ENCODE peak calls at places on chromosomes 6 and 20, in seven cellular contexts. R is Caco-2, O is tibial artery, J is uterus, N is hepatocyte, T is psoas muscle, F is left lung. P is an unnamed sample.

GRCh38 chr6:149095842-149096241 is 221.7 kb upstream of the TAB2 start:
- DNase-seq in R (no peak), O (no peak), J (no peak), N (no peak), T (no peak), F (no peak), P (no peak)

GRCh38 chr6:166864333-166864732 is 92.0 kb downstream of the RNASET2 start:
- DNase-seq in R (no peak), O (no peak), J (no peak), N (no peak), T (no peak), F (no peak), P (no peak)

GRCh38 chr6:144349690-144350132 is 64.6 kb downstream of the UTRN start:
- DNase-seq in R (no peak), O (no peak), J (peak; percentile 84), N (no peak), T (no peak), F (no peak), P (no peak)

GRCh38 chr20:42775866-42776265 is 413.8 kb downstream of the PTPRT start:
- DNase-seq in R (no peak), O (no peak), J (no peak), N (no peak), T (no peak), F (no peak), P (no peak)

GRCh38 chr6:138520463-138520862 is 21.2 kb upstream of the NHSL1 start:
- DNase-seq in R (no peak), O (no peak), J (no peak), N (no peak), T (no peak), F (no peak), P (peak; percentile 41)

GRCh38 chr20:61205769-61206168 is 46.3 kb upstream of the CDH4 start:
- DNase-seq in R (no peak), O (no peak), J (no peak), N (no peak), T (no peak), F (no peak), P (no peak)

GRCh38 chr20:31691646-31692275 is 30.9 kb downstream of the BCL2L1 start:
- DNase-seq in R (no peak), O (no peak), J (no peak), N (no peak), T (no peak), F (no peak), P (peak; percentile 77)

GRCh38 chr6:112560651-112561050 is 213.5 kb downstream of the RFPL4B start:
- DNase-seq in R (peak; percentile 20), O (no peak), J (no peak), N (no peak), T (no peak), F (no peak), P (no peak)

GRCh38 chr6:20655317-20655716 is 121.1 kb downstream of the CDKAL1 start:
- DNase-seq in R (no peak), O (no peak), J (no peak), N (no peak), T (no peak), F (no peak), P (no peak)

GRCh38 chr6:147267658-147268057 is 63.4 kb downstream of the STXBP5 start:
- DNase-seq in R (no peak), O (no peak), J (no peak), N (no peak), T (no peak), F (no peak), P (no peak)

GRCh38 chr6:36865835-36866234 is 8.8 kb downstream of the PPIL1 start:
- DNase-seq in R (no peak), O (no peak), J (no peak), N (no peak), T (no peak), F (no peak), P (no peak)

GRCh38 chr6:113457156-113457555 is 400.0 kb upstream of the MARCKS start:
- DNase-seq in R (no peak), O (no peak), J (peak; percentile 28), N (peak; percentile 21), T (no peak), F (no peak), P (no peak)

GRCh38 chr6:11328613-11329247 is 96.3 kb upstream of the NEDD9 start:
- DNase-seq in R (no peak), O (no peak), J (peak; percentile 64), N (peak; percentile 52), T (no peak), F (no peak), P (no peak)

GRCh38 chr6:27157461-27158315 is 89.8 kb upstream of the PRSS16 start:
- DNase-seq in R (peak; percentile 62), O (peak; percentile 81), J (peak; percentile 74), N (peak; percentile 86), T (peak; percentile 57), F (peak; percentile 83), P (peak; percentile 84)

GRCh38 chr6:151430886-151431285 is 21.0 kb downstream of the RMND1 start:
- DNase-seq in R (peak; percentile 25), O (peak; percentile 16), J (no peak), N (no peak), T (no peak), F (no peak), P (no peak)

GRCh38 chr6:139099984-139100383 is 34.9 kb upstream of the HECA start:
- DNase-seq in R (no peak), O (no peak), J (no peak), N (no peak), T (no peak), F (no peak), P (no peak)

GRCh38 chr6:79250107-79250514 is 15.6 kb upstream of the HMGN3 start:
- DNase-seq in R (no peak), O (no peak), J (no peak), N (no peak), T (no peak), F (no peak), P (no peak)

GRCh38 chr6:53673138-53673801 is 7.7 kb upstream of the KLHL31 start:
- DNase-seq in R (no peak), O (no peak), J (no peak), N (peak; percentile 24), T (no peak), F (no peak), P (no peak)

GRCh38 chr20:48609491-48609978 is 218.3 kb downstream of the PREX1 start:
- DNase-seq in R (no peak), O (peak; percentile 28), J (no peak), N (no peak), T (no peak), F (peak; percentile 10), P (no peak)

GRCh38 chr6:73078333-73078732 is 147.0 kb downstream of the KHDC1L start:
- DNase-seq in R (no peak), O (no peak), J (no peak), N (no peak), T (no peak), F (no peak), P (no peak)

DNA sequence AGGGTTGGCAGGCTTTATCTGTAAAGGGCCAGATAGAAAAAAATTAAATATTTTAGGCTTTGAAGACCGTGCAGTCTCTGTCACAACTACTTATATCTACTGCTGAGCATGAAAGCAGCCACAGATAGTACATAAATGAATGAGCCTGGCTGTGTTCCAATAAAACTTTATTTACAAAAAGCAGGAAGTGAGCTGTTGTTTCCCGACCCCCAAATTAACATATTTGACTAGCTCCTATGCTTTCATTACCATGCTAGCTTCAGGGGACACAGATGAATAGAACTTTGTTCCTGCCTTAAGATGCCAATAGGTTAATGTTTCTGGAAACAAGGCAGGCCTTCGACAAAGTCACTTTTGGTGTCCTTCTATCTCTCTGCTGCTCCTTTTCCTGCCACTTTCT is 1058.0 kb upstream of the FLRT3 start:
- DNase-seq in R (no peak), O (no peak), J (no peak), N (no peak), T (no peak), F (no peak), P (no peak)
- H3K9me3 ChIP-seq in R (no peaks in the 10 kb centered on the region), O (no peaks in the 10 kb centered on the region), J (no peaks in the 10 kb centered on the region), N (no peaks in the 10 kb centered on the region), T (no peaks in the 10 kb centered on the region), F (no peaks in the 10 kb centered on the region), P (no peaks in the 10 kb centered on the region)

DNA sequence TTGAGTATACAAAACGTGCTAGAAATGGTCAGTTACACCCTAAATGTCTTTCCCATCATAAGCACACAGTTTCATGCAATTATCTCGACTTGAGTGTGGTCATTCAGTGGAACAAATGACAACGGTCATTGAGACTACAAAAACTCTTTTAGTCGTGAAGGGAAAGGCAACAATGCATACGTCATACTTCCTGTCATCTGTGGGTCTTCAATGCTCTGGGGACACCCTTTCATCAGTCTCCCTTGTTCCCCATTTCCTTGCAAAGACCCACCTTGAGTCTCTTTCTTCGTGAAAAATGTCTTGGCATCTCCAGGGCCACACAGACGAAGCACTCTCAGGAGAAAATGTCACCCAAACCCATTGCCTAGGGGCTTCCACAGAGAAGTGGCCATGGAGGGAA is 238.5 kb downstream of the GMPR start:
- DNase-seq in R (no peak), O (no peak), J (no peak), N (no peak), T (no peak), F (no peak), P (no peak)
- H3K9me3 ChIP-seq in R (no peaks in the 10 kb centered on the region), O (no peaks in the 10 kb centered on the region), J (no peaks in the 10 kb centered on the region), N (no peaks in the 10 kb centered on the region), T (no peaks in the 10 kb centered on the region), F (no peaks in the 10 kb centered on the region), P (no peaks in the 10 kb centered on the region)

GRCh38 chr6:140193269-140193668 is 818.8 kb upstream of the CITED2 start:
- DNase-seq in R (no peak), O (no peak), J (no peak), N (no peak), T (no peak), F (no peak), P (no peak)

GRCh38 chr6:140192018-140192417 is 817.6 kb upstream of the CITED2 start:
- DNase-seq in R (no peak), O (no peak), J (no peak), N (no peak), T (no peak), F (no peak), P (no peak)
- H3K9me3 ChIP-seq in R (no peaks in the 10 kb centered on the region), O (no peaks in the 10 kb centered on the region), J (no peaks in the 10 kb centered on the region), N (peaks cover 9% of the 10 kb centered on the region), T (peaks cover 6% of the 10 kb centered on the region), F (peaks cover 45% of the 10 kb centered on the region), P (peaks cover under 1% of the 10 kb centered on the region)

GRCh38 chr6:136073216-136073615 is 176.9 kb downstream of the MTFR2 start:
- DNase-seq in R (no peak), O (no peak), J (no peak), N (no peak), T (no peak), F (no peak), P (no peak)

GRCh38 chr6:136070815-136071214 is 179.3 kb downstream of the MTFR2 start:
- DNase-seq in R (no peak), O (no peak), J (no peak), N (no peak), T (no peak), F (no peak), P (no peak)

GRCh38 chr6:136069119-136069518 is 181.0 kb downstream of the MTFR2 start:
- DNase-seq in R (no peak), O (no peak), J (no peak), N (peak; percentile 18), T (no peak), F (no peak), P (no peak)

GRCh38 chr6:136076496-136076895 is 173.6 kb downstream of the MTFR2 start:
- DNase-seq in R (no peak), O (no peak), J (no peak), N (no peak), T (no peak), F (no peak), P (no peak)

DNA sequence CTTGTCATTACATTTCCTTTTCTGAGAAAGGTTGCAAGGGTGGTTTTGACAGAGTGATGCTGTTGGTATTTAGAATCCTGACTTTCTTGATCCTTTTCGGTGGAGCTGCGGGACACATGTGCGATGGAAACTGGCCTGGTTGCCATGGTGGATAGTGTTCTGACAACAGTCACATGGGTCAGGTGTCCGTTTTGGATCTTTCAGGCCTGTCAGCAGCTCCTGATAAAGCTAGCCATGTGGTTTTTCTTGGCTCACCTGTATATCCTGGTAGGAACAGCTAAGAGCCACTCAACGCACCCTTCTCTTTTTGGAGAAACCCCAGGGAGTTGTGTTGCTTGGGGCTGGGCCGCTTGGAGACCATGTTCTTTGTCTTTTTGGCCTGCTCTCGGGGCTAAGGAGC is 177.4 kb downstream of the MTFR2 start:
- DNase-seq in R (no peak), O (no peak), J (no peak), N (no peak), T (peak; percentile 15), F (no peak), P (no peak)
- H3K9me3 ChIP-seq in R (no peaks in the 10 kb centered on the region), O (no peaks in the 10 kb centered on the region), J (no peaks in the 10 kb centered on the region), N (no peaks in the 10 kb centered on the region), T (peaks cover 4% of the 10 kb centered on the region), F (no peaks in the 10 kb centered on the region), P (no peaks in the 10 kb centered on the region)

P was measured in HAP-1.